ENCODE peak calls at places on chromosomes 7 and 10, in four cellular contexts. One of them, this sample, is unnamed.

GRCh38 chr10:26486985-26487850 is 49.1 kb downstream of the APBB1IP start:
- DNase-seq in stomach: no peak
- DNase-seq in sigmoid colon: no peak
- DNase-seq in uterus: peak
- DNase-seq in this sample: no peak

GRCh38 chr10:17923728-17924127 is 28.0 kb upstream of the SLC39A12 start:
- DNase-seq in uterus: peak
- DNase-seq in stomach: no peak
- DNase-seq in sigmoid colon: peak
- DNase-seq in this sample: no peak

GRCh38 chr10:2303169-2303568 is 565.8 kb upstream of the ADARB2 start:
- DNase-seq in sigmoid colon: no peak
- DNase-seq in uterus: no peak
- DNase-seq in stomach: no peak
- DNase-seq in this sample: no peak

GRCh38 chr7:113321201-113321600 is 202.8 kb upstream of the SMIM30 start:
- DNase-seq in stomach: no peak
- DNase-seq in sigmoid colon: no peak
- DNase-seq in uterus: no peak
- DNase-seq in this sample: no peak

GRCh38 chr10:103241262-103242011 is 4.2 kb upstream of the RPEL1 start:
- DNase-seq in stomach: peak
- DNase-seq in sigmoid colon: no peak
- DNase-seq in uterus: no peak
- DNase-seq in this sample: no peak

GRCh38 chr7:93279541-93279940 is 47.4 kb downstream of the VPS50 start:
- DNase-seq in stomach: no peak
- DNase-seq in sigmoid colon: no peak
- DNase-seq in uterus: no peak
- DNase-seq in this sample: no peak

GRCh38 chr10:102322914-102323313 is 72.6 kb upstream of the NFKB2 start:
- DNase-seq in sigmoid colon: no peak
- DNase-seq in uterus: no peak
- DNase-seq in stomach: no peak
- DNase-seq in this sample: no peak

GRCh38 chr10:93437000-93437945 is 44.9 kb downstream of the MYOF start:
- DNase-seq in uterus: peak
- DNase-seq in sigmoid colon: peak
- DNase-seq in stomach: peak
- DNase-seq in this sample: peak

GRCh38 chr10:115093286-115093775 is at the start of gene ATRNL1:
- DNase-seq in uterus: no peak
- DNase-seq in stomach: no peak
- DNase-seq in sigmoid colon: peak
- DNase-seq in this sample: peak

GRCh38 chr7:157439761-157440160 is 103.0 kb downstream of the DNAJB6 start:
- DNase-seq in sigmoid colon: peak
- DNase-seq in stomach: no peak
- DNase-seq in uterus: no peak
- DNase-seq in this sample: no peak

GRCh38 chr10:114285961-114286441 is 46.9 kb downstream of the VWA2 start:
- DNase-seq in stomach: no peak
- DNase-seq in sigmoid colon: peak
- DNase-seq in uterus: no peak
- DNase-seq in this sample: no peak

GRCh38 chr10:124743188-124744046 is 761 bp downstream of the FAM53B start:
- DNase-seq in uterus: peak
- DNase-seq in stomach: peak
- DNase-seq in sigmoid colon: peak
- DNase-seq in this sample: peak

GRCh38 chr7:157267956-157268355 is 68.8 kb upstream of the DNAJB6 start:
- DNase-seq in sigmoid colon: peak
- DNase-seq in stomach: no peak
- DNase-seq in uterus: no peak
- DNase-seq in this sample: no peak

GRCh38 chr10:28254290-28254985 is 48.4 kb downstream of the MPP7 start:
- DNase-seq in uterus: peak
- DNase-seq in sigmoid colon: peak
- DNase-seq in stomach: no peak
- DNase-seq in this sample: no peak

GRCh38 chr10:33406596-33406995 is 72.1 kb upstream of the NRP1 start:
- DNase-seq in stomach: no peak
- DNase-seq in sigmoid colon: no peak
- DNase-seq in uterus: no peak
- DNase-seq in this sample: no peak

GRCh38 chr10:34449836-34450235 is 365.3 kb downstream of the PARD3 start:
- DNase-seq in stomach: no peak
- DNase-seq in sigmoid colon: no peak
- DNase-seq in uterus: no peak
- DNase-seq in this sample: no peak

GRCh38 chr10:47287365-47287802 is 12.6 kb upstream of the GDF10 start:
- DNase-seq in stomach: no peak
- DNase-seq in sigmoid colon: peak
- DNase-seq in uterus: no peak
- DNase-seq in this sample: peak

GRCh38 chr7:111238891-111239290 is 148.0 kb downstream of the LRRN3 start:
- DNase-seq in sigmoid colon: no peak
- DNase-seq in stomach: no peak
- DNase-seq in uterus: no peak
- DNase-seq in this sample: no peak

GRCh38 chr10:121598261-121599249 is at the start of gene FGFR2:
- DNase-seq in uterus: peak
- DNase-seq in stomach: peak
- DNase-seq in sigmoid colon: peak
- DNase-seq in this sample: peak

GRCh38 chr10:121595321-121595805 is 2.9 kb downstream of the FGFR2 start:
- DNase-seq in sigmoid colon: peak
- DNase-seq in stomach: no peak
- DNase-seq in uterus: no peak
- DNase-seq in this sample: no peak

GRCh38 chr10:121595806-121596667 is 2.2 kb downstream of the FGFR2 start:
- DNase-seq in uterus: no peak
- DNase-seq in sigmoid colon: peak
- DNase-seq in stomach: no peak
- DNase-seq in this sample: no peak

GRCh38 chr10:121597504-121598241 is 571 bp downstream of the FGFR2 start:
- DNase-seq in uterus: peak
- DNase-seq in stomach: no peak
- DNase-seq in sigmoid colon: peak
- DNase-seq in this sample: no peak

GRCh38 chr10:121596668-121597503 is 1.4 kb downstream of the FGFR2 start:
- DNase-seq in uterus: peak
- DNase-seq in sigmoid colon: peak
- DNase-seq in stomach: peak
- DNase-seq in this sample: peak
- H3K4me3 ChIP-seq in uterus: peak
- H3K4me3 ChIP-seq in sigmoid colon: peak
- H3K4me3 ChIP-seq in stomach: peak
- H3K4me3 ChIP-seq in this sample: peak

GRCh38 chr10:60732240-60733188 is 45.8 kb upstream of the CDK1 start:
- DNase-seq in stomach: peak
- DNase-seq in sigmoid colon: peak
- DNase-seq in uterus: peak
- DNase-seq in this sample: no peak
- H3K27ac ChIP-seq in stomach: peak
- H3K27ac ChIP-seq in sigmoid colon: peak
- H3K27ac ChIP-seq in uterus: no peak
- H3K27ac ChIP-seq in this sample: no peak

DNA sequence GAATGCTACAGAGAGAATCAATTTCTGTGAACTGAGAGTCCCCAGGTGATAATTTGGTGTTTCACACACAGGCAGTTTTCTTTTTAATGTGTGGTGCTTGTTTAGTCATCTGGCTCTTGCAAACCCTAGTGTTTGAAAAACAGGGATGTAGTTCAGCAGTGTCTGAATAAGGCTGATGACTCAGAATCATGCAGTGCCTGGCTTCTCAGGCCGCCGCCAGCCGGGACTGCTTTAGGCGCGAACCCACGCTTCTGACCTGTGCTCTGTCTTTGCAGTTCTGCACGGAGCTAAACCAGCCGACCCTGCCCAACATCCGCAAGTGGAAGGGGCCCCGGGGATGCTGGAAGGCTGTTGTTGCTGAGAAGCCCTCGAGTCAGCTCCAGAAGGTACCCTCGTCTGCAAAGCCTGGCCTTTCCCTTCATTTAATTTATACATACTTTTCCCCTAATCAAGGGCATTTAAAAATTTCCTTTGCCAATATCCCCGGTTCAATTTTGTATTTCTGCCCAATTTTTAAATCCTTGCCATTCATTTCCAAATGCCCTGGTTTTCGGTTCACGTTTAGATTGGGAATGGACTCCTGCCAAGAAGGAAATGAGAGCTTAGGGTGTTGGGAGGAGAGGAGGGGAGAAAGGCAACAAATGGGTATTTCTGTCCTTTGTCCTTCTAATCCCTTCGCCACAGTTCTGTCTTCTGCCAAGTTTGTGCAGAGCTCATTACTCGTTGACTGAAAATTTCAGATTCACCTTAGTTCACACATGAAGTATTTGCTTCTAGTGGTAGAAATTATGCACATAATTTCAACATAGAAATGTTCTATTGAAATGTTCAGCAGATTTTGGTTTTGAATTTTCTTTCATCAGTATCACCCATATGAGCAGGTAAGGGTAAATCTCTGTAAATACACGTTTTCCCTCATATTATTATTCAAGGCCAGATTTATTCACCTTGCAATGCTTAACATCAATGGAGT is 108.5 kb upstream of the ANLN start:
- DNase-seq in uterus: peak
- DNase-seq in stomach: peak
- DNase-seq in sigmoid colon: peak
- DNase-seq in this sample: peak
- H3K4me3 ChIP-seq in uterus: no peak
- H3K4me3 ChIP-seq in stomach: peak
- H3K4me3 ChIP-seq in sigmoid colon: peak
- H3K4me3 ChIP-seq in this sample: no peak

DNA sequence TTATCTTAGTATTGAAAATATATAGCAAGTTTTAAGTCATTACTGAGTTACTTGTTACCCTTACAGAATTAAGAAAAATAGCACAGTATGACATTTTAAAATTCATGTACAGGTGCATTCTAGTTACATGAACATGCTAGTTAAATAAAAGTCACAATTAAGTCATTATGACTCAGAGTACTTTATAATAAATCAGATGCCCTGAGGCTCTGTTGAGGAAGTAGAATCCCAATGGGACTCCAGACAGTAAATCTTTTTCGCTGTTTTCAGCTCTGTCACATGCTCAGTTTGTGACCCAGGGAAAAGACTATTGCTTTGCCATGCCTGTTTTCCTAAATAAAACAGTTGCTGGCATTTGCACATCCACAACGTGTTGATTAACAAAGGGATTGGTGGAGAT is 21.0 kb downstream of the NUDT13 start:
- DNase-seq in sigmoid colon: no peak
- DNase-seq in stomach: no peak
- DNase-seq in uterus: no peak
- DNase-seq in this sample: no peak
- H3K27ac ChIP-seq in sigmoid colon: no peak
- H3K27ac ChIP-seq in stomach: no peak
- H3K27ac ChIP-seq in uterus: no peak
- H3K27ac ChIP-seq in this sample: no peak

DNA sequence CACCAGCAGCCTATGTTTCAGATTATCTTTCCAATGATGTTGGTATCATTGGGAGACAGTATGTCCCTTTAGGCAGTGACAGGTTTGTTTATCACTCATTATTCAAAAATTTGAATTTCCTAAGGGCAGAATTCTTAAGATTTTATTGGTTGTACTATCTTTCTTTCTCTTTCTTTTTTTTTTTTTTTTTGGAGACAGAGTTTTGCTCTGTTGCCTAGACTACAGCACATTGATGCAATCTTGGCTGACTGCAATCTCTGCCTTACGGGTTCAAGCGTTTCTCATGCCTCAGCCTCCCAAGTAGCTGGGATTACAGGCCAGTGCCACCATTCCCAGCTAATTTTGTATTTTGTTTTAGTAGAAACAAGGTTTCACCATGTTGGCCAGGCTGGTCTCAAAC is 111.2 kb downstream of the PON1 start:
- DNase-seq in uterus: no peak
- DNase-seq in stomach: no peak
- DNase-seq in sigmoid colon: no peak
- DNase-seq in this sample: no peak
- H3K4me3 ChIP-seq in uterus: no peak
- H3K4me3 ChIP-seq in stomach: no peak
- H3K4me3 ChIP-seq in sigmoid colon: no peak
- H3K4me3 ChIP-seq in this sample: no peak

This sample was measured in heart right ventricle.